ENCODE peak calls at places on chromosomes 6 and 20, in seven cellular contexts. Q is psoas muscle, H is astrocyte, G is cardiac muscle cell, F is brain microvascular endothelial cell, S is sigmoid colon, W is body of pancreas. N is an unnamed sample.

GRCh38 chr6:6320901-6321300 is 439 bp upstream of the F13A1 start:
- DNase-seq in Q (no peak), H (no peak), G (no peak), F (no peak), S (no peak), W (no peak), N (peak; percentile 15)

GRCh38 chr6:3805448-3806123 is 43.6 kb upstream of the FAM50B start:
- DNase-seq in Q (no peak), H (no peak), G (no peak), F (no peak), S (no peak), W (no peak), N (no peak)

GRCh38 chr6:41687501-41688175 is 47.8 kb downstream of the TFEB start:
- DNase-seq in Q (no peak), H (no peak), G (no peak), F (no peak), S (no peak), W (no peak), N (no peak)

GRCh38 chr20:13081877-13082276 is 73.1 kb downstream of the SPTLC3 start:
- DNase-seq in Q (no peak), H (no peak), G (no peak), F (no peak), S (no peak), W (no peak), N (no peak)

GRCh38 chr6:32114853-32115252 is 5.7 kb upstream of the TNXB start:
- DNase-seq in Q (no peak), H (no peak), G (no peak), F (peak; percentile 82), S (peak; percentile 68), W (no peak), N (peak; percentile 30)

GRCh38 chr20:31652917-31653385 is 15.2 kb downstream of the COX4I2 start:
- DNase-seq in Q (no peak), H (peak; percentile 22), G (no peak), F (no peak), S (no peak), W (no peak), N (no peak)

GRCh38 chr6:72724545-72724944 is 102.7 kb downstream of the KCNQ5 start:
- DNase-seq in Q (no peak), H (peak; percentile 59), G (no peak), F (no peak), S (no peak), W (no peak), N (no peak)

GRCh38 chr6:66851930-66852329 is 1144.9 kb upstream of the EYS start:
- DNase-seq in Q (no peak), H (peak; percentile 6), G (no peak), F (no peak), S (no peak), W (no peak), N (no peak)

GRCh38 chr6:150485559-150486517 is 113.8 kb upstream of the PLEKHG1 start:
- DNase-seq in Q (no peak), H (no peak), G (no peak), F (peak; percentile 24), S (no peak), W (no peak), N (no peak)

GRCh38 chr6:117504478-117505144 is 22.1 kb downstream of the DCBLD1 start:
- DNase-seq in Q (no peak), H (no peak), G (no peak), F (no peak), S (no peak), W (no peak), N (no peak)

GRCh38 chr6:23335894-23336293 is 766.5 kb downstream of the HDGFL1 start:
- DNase-seq in Q (no peak), H (no peak), G (no peak), F (no peak), S (no peak), W (no peak), N (no peak)

GRCh38 chr6:80227545-80227944 is 121.1 kb downstream of the BCKDHB start:
- DNase-seq in Q (no peak), H (peak; percentile 38), G (no peak), F (no peak), S (no peak), W (no peak), N (no peak)

GRCh38 chr20:24783631-24784492 is 165.2 kb upstream of the CST7 start:
- DNase-seq in Q (no peak), H (no peak), G (no peak), F (no peak), S (peak; percentile 34), W (no peak), N (no peak)

GRCh38 chr6:117494283-117494682 is 11.8 kb downstream of the DCBLD1 start:
- DNase-seq in Q (no peak), H (no peak), G (no peak), F (peak; percentile 34), S (no peak), W (no peak), N (no peak)

GRCh38 chr20:57946559-57947315 is 236.9 kb upstream of the PMEPA1 start:
- DNase-seq in Q (no peak), H (no peak), G (no peak), F (no peak), S (no peak), W (no peak), N (no peak)

GRCh38 chr20:57950764-57951163 is 240.9 kb upstream of the PMEPA1 start:
- DNase-seq in Q (no peak), H (no peak), G (no peak), F (no peak), S (no peak), W (no peak), N (no peak)

GRCh38 chr20:57944988-57945387 is 235.2 kb upstream of the PMEPA1 start:
- DNase-seq in Q (no peak), H (no peak), G (no peak), F (no peak), S (no peak), W (no peak), N (no peak)

GRCh38 chr20:57948177-57948955 is 238.6 kb upstream of the PMEPA1 start:
- DNase-seq in Q (no peak), H (peak; percentile 75), G (no peak), F (no peak), S (no peak), W (no peak), N (no peak)

DNA sequence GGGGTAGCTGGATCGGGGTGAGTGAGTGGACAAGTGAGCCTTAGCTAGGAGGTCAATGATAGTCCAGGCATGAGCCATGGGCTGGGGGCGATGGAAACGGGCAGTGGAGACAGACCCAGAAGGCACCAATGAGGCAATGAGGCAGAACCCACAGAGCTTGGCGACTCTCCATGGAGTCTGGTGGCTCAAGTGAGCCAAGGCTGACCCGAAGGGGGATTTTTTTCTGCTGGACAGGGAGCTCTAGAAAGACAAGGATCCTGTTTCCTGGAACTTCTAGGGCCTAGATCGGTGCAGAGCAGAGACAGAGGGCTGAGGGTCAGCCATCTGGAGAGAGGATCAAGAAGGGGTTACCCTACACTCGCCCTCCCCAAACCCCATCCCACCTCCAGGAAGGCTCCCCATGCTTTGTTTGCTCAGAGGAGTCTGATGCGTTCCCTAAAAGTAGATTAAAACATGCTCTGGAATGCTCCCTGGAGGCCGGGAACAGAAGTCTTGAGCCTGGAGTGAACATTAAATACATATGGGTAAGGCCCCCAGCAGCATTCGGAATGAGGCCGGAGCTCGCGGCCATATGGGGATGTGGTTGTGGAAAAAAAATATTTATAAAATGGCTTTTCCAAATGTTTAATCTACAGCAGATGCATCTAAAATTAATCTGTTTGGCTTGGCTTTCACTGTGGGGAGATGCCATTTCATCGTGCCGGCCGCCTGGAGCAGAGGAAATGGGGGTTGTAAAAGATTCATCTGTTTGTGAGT is 237.8 kb upstream of the PMEPA1 start:
- DNase-seq in Q (no peak), H (peak; percentile 88), G (no peak), F (peak; percentile 52), S (no peak), W (no peak), N (no peak)
- TF ChIP-seq CTCF in Q (no peak), H (peak; percentile 5), G (no peak), F (peak; percentile 51), S (no peak), W (no peak), N (no peak)

GRCh38 chr20:2301164-2301622 is 5.4 kb downstream of the TGM3 start:
- DNase-seq in Q (no peak), H (peak; percentile 11), G (no peak), F (no peak), S (peak; percentile 77), W (no peak), N (no peak)

GRCh38 chr20:2299301-2299700 is 3.5 kb downstream of the TGM3 start:
- DNase-seq in Q (peak; percentile 65), H (no peak), G (no peak), F (no peak), S (no peak), W (peak; percentile 53), N (no peak)

GRCh38 chr20:2298116-2298515 is 2.3 kb downstream of the TGM3 start:
- DNase-seq in Q (no peak), H (no peak), G (no peak), F (no peak), S (no peak), W (no peak), N (no peak)

GRCh38 chr20:2300420-2300819 is 4.6 kb downstream of the TGM3 start:
- DNase-seq in Q (no peak), H (no peak), G (no peak), F (no peak), S (no peak), W (no peak), N (no peak)

DNA sequence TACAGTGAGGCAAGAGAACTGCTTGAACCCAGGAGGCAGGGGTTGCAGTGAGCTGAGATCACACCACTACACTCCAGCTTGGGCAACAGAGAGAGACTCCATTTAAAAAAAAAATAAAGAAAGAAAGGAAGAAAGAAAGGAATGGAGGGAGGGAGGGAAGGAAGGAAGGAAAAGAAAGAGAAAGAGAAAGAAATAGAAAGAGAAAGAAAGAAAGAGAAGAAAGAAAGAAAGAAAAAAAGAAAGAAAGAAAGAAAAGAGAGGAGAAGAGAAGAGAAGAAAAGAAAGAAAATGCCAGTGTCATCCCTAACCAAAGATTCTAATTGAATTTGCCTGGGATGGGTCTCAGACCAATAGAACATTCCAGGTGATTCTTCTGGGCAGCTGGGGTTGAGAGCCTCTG is 4.2 kb downstream of the TGM3 start:
- DNase-seq in Q (no peak), H (no peak), G (no peak), F (no peak), S (no peak), W (no peak), N (no peak)
- H3K27ac ChIP-seq in Q (no peak overlapping the region), H (no peak overlapping the region), G (no peak overlapping the region), F (no peak overlapping the region), S (no peak overlapping the region), W (no peak overlapping the region), N (no peak overlapping the region)

GRCh38 chr20:37913563-37914366 is 10.8 kb downstream of the VSTM2L start:
- DNase-seq in Q (no peak), H (no peak), G (no peak), F (no peak), S (no peak), W (no peak), N (no peak)
- H3K27me3 ChIP-seq in Q (peaks cover 89% of the 10 kb centered on the region), H (peaks cover 43% of the 10 kb centered on the region), G (no peaks in the 10 kb centered on the region), F (peaks cover 42% of the 10 kb centered on the region), S (peaks cover 10% of the 10 kb centered on the region), W (peaks cover 5% of the 10 kb centered on the region), N (peaks cover 87% of the 10 kb centered on the region)

DNA sequence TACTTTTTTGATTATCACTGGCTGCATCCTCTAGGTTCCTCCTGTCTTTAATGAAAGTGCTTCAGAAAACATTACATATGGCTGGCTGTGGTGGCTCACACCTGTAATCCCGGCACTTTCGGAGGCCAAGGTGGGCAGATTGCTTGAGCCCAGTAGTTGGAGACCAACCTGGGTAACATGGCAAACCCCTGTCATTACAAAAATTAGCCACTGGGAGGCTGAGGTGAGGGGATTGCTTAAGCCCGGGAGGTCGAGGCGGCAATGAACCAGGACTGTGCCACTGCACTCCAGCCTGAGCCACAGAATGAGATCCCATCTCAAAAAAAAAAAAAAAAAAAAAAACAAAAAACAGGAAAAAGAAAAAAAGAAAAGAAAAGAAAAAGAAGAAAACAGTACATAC is 35.3 kb downstream of the BEND3 start:
- DNase-seq in Q (no peak), H (no peak), G (no peak), F (no peak), S (peak; percentile 46), W (no peak), N (no peak)
- TF ChIP-seq CTCF in Q (no peak), H (no peak), G (peak; percentile 28), F (peak; percentile 50), S (no peak), W (no peak), N (peak; percentile 24)

N was measured in foreskin keratinocyte.